ENCODE peak calls at places on chromosomes 2 and 18, in six cellular contexts. I is A549, H is HepG2, C is GM12878, D is H1, M is SK-N-SH. Z is an unnamed sample.

GRCh38 chr18:76895498-76895897 is 73.1 kb downstream of the ZNF236 start:
- DNase-seq in I (no peak), H (no peak), C (no peak), D (no peak), M (no peak), Z (no peak)

GRCh38 chr2:232437130-232437620 is 18.8 kb upstream of the ALPI start:
- DNase-seq in I (no peak), H (no peak), C (no peak), D (no peak), M (peak; percentile 10), Z (no peak)

GRCh38 chr2:27901219-27901618 is 10.7 kb downstream of the BABAM2 start:
- DNase-seq in I (no peak), H (no peak), C (no peak), D (no peak), M (no peak), Z (no peak)

GRCh38 chr2:74585406-74586182 is 31.1 kb downstream of the DOK1 start:
- DNase-seq in I (no peak), H (no peak), C (no peak), D (no peak), M (no peak), Z (peak; percentile 37)

GRCh38 chr2:216739035-216739434 is 43.7 kb upstream of the IGFBP5 start:
- DNase-seq in I (no peak), H (no peak), C (no peak), D (no peak), M (no peak), Z (no peak)

GRCh38 chr2:201955231-201955630 is 78.4 kb upstream of the FZD7 start:
- DNase-seq in I (no peak), H (no peak), C (no peak), D (no peak), M (no peak), Z (no peak)

GRCh38 chr2:127413782-127414743 is 4.2 kb upstream of the PROC start:
- DNase-seq in I (no peak), H (peak; percentile 73), C (no peak), D (no peak), M (no peak), Z (no peak)

GRCh38 chr2:128388414-128389032 is 69.9 kb upstream of the HS6ST1 start:
- DNase-seq in I (no peak), H (no peak), C (no peak), D (no peak), M (no peak), Z (no peak)

GRCh38 chr18:58660915-58661314 is 10.3 kb upstream of the MALT1 start:
- DNase-seq in I (no peak), H (no peak), C (no peak), D (no peak), M (no peak), Z (no peak)

GRCh38 chr2:221060335-221060734 is 511.8 kb downstream of the EPHA4 start:
- DNase-seq in I (no peak), H (no peak), C (no peak), D (no peak), M (no peak), Z (no peak)

GRCh38 chr18:46073474-46074331 is 1.6 kb upstream of the PSTPIP2 start:
- DNase-seq in I (no peak), H (peak; percentile 62), C (no peak), D (peak; percentile 61), M (peak; percentile 57), Z (peak; percentile 30)

GRCh38 chr2:47309952-47310800 is 92.8 kb upstream of the MSH2 start:
- DNase-seq in I (no peak), H (peak; percentile 96), C (peak; percentile 100), D (no peak), M (no peak), Z (peak; percentile 70)

GRCh38 chr2:148957023-148957422 is 81.5 kb upstream of the LYPD6B start:
- DNase-seq in I (no peak), H (no peak), C (no peak), D (no peak), M (no peak), Z (no peak)

GRCh38 chr2:151401149-151401548 is 8.6 kb upstream of the RIF1 start:
- DNase-seq in I (no peak), H (no peak), C (no peak), D (no peak), M (no peak), Z (no peak)

GRCh38 chr2:241904791-241905710 is 35.5 kb downstream of the RTP5 start:
- DNase-seq in I (no peak), H (no peak), C (no peak), D (peak; percentile 39), M (no peak), Z (no peak)

GRCh38 chr2:10026940-10027569 is 16.3 kb upstream of the KLF11 start:
- DNase-seq in I (no peak), H (no peak), C (no peak), D (no peak), M (no peak), Z (no peak)

GRCh38 chr2:200507179-200507578 is 2.7 kb downstream of the KCTD18 start:
- DNase-seq in I (no peak), H (peak; percentile 37), C (no peak), D (no peak), M (no peak), Z (no peak)

GRCh38 chr2:10514743-10515142 is 66.6 kb upstream of the ODC1 start:
- DNase-seq in I (peak; percentile 73), H (no peak), C (no peak), D (no peak), M (peak; percentile 3), Z (no peak)

GRCh38 chr18:8982416-8983183 is 119.9 kb upstream of the NDUFV2 start:
- DNase-seq in I (peak; percentile 44), H (peak; percentile 60), C (no peak), D (no peak), M (peak; percentile 61), Z (no peak)
- TF ChIP-seq CHD2 in I (no peak), H (no peak), C (no peak), D (no peak), M (no peak), Z (no peak)

GRCh38 chr2:106885326-106885725 is 641 bp downstream of the ST6GAL2 start:
- DNase-seq in I (peak; percentile 16), H (no peak), C (no peak), D (no peak), M (peak; percentile 33), Z (no peak)

GRCh38 chr2:106890611-106891010 is 4.6 kb upstream of the ST6GAL2 start:
- DNase-seq in I (no peak), H (no peak), C (no peak), D (no peak), M (no peak), Z (no peak)

GRCh38 chr2:106885981-106886915 is at the start of gene ST6GAL2:
- DNase-seq in I (peak; percentile 18), H (no peak), C (no peak), D (peak; percentile 77), M (peak; percentile 85), Z (no peak)

GRCh38 chr2:106882658-106883057 is 3.3 kb downstream of the ST6GAL2 start:
- DNase-seq in I (peak; percentile 21), H (no peak), C (no peak), D (no peak), M (peak; percentile 41), Z (no peak)

DNA sequence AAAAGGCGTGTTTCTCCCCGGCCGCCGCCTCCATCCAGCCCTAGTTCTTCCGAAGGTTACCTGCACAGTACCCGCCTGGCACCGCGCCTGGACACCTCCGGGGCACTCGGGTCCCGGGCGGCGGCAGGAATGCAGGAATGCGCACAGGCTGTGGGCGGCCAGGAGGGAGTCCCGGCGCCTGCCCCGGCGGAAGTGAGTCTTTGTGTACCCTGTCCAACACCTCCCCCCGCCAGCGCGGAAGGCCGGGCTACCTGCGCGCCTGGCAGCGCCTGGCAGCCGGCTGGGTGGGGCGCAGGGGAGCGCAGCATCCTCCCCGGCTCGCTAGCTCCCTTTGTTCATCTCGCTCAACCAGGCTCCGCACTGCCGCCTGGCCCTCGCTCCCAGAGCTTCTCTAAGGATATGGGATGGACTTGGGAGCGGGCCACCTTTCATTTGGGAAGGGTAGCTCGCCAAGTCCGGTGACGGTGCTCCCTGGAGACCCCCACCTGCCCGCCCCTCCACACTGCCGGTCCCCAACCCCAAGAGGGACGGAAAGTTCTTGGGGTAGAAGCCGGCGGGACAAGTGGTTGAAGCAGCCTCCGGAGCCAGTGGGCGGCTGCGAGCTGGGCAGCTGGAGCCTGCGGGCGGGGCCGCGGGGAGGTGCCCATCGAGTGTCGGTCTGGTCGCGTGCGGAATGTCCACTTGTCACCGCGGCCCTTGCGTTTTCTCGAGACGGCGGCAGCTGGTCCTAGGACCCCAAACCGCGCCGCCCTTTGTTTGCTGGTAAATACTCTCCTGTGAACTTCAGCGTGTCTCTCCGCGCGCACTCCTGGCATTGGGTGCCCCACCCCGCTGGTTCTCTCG is 1.2 kb upstream of the ST6GAL2 start:
- DNase-seq in I (peak; percentile 34), H (no peak), C (no peak), D (peak; percentile 85), M (peak; percentile 81), Z (no peak)
- TF ChIP-seq CHD2 in I (no peak), H (no peak), C (no peak), D (no peak), M (no peak), Z (no peak)

GRCh38 chr2:212713681-212714080 is 175.1 kb upstream of the ERBB4 start:
- DNase-seq in I (no peak), H (no peak), C (no peak), D (no peak), M (no peak), Z (no peak)
- TF ChIP-seq CHD2 in I (no peak), H (no peak), C (no peak), D (no peak), M (no peak), Z (no peak)

GRCh38 chr2:510839-511238 is 166.4 kb downstream of the TMEM18 start:
- DNase-seq in I (no peak), H (no peak), C (no peak), D (no peak), M (no peak), Z (no peak)
- TF ChIP-seq CHD2 in I (no peak), H (no peak), C (no peak), D (no peak), M (no peak), Z (no peak)

DNA sequence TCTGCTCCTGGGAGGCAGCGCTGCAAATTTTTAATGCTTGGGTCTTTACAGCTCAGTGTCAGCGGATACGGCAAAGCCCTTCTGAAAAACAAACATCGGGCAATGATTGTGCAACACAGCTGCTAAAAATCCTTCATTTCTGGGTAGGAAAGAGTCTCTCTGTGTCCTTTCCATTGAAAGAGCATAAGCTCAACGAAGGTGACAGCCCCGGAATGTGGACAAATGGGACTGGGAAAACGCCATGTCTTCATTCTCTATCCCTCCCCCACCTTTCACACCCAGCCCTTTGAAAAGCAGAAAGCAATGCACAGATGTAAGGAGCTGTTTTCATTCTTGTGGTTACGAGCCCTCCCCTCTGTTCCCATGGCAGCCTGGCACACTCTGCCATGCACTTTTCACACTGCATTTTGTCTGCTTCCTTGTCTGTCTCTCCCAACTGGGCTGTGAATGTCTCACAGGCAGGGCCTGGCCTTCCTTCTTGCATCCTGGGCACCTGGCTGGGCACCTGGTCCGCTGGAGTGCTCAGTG is 16.1 kb downstream of the TMEM177 start:
- DNase-seq in I (no peak), H (peak; percentile 66), C (no peak), D (no peak), M (no peak), Z (no peak)
- TF ChIP-seq CHD2 in I (no peak), H (no peak), C (no peak), D (no peak), M (no peak), Z (no peak)

Z was measured in K562.